ENCODE peak calls at places on chromosomes 2 and 18, in eight cellular contexts. J, V, F, T, Z, Y, W and C are unnamed samples.

GRCh38 chr18:25047983-25048382 is 304.0 kb downstream of the ZNF521 start:
- DNase-seq in J (no peak), Y (no peak), W (no peak), T (no peak), F (no peak), V (peak; percentile 95), Z (no peak), C (no peak)

GRCh38 chr2:153519260-153519875 is 40.8 kb upstream of the RPRM start:
- DNase-seq in Z (peak; percentile 54), V (peak; percentile 64), F (peak; percentile 50), Y (peak; percentile 60), J (peak; percentile 48), W (no peak), T (no peak), C (no peak)

GRCh38 chr2:225400060-225400511 is 576 bp downstream of the NYAP2 start:
- DNase-seq in J (peak; percentile 1), T (no peak), F (peak; percentile 9), V (peak; percentile 86), Y (no peak), Z (no peak), W (no peak), C (no peak)

GRCh38 chr2:15890936-15891905 is 49.1 kb upstream of the MYCN start:
- DNase-seq in T (no peak), V (peak; percentile 43), Z (no peak), Y (no peak), W (no peak), J (peak; percentile 5), F (peak; percentile 38), C (no peak)

GRCh38 chr2:73018188-73018825 is 53.2 kb downstream of the SFXN5 start:
- DNase-seq in Z (no peak), W (no peak), J (no peak), T (no peak), V (no peak), F (no peak), Y (no peak), C (no peak)

GRCh38 chr2:106270471-106270891 is 76.4 kb upstream of the UXS1 start:
- DNase-seq in T (no peak), F (no peak), W (no peak), Z (no peak), J (no peak), Y (no peak), V (peak; percentile 11), C (no peak)

GRCh38 chr2:133817680-133818566 is 249.7 kb upstream of the NCKAP5 start:
- DNase-seq in J (peak; percentile 98), V (no peak), Y (no peak), F (peak; percentile 48), T (no peak), Z (no peak), W (no peak), C (no peak)

GRCh38 chr2:98946875-98947274 is 10.8 kb upstream of the CRACDL start:
- DNase-seq in T (no peak), J (no peak), F (no peak), V (no peak), Z (no peak), W (no peak), Y (no peak), C (no peak)

GRCh38 chr18:62324355-62324828 is 718 bp upstream of the TNFRSF11A start:
- DNase-seq in Y (no peak), J (no peak), V (peak; percentile 45), W (no peak), T (no peak), F (no peak), Z (no peak), C (no peak)

GRCh38 chr2:27018142-27018541 is 14.6 kb upstream of the TMEM214 start:
- DNase-seq in V (no peak), Y (no peak), F (no peak), Z (no peak), W (no peak), J (no peak), T (no peak), C (no peak)

GRCh38 chr2:27010139-27010538 is 22.6 kb upstream of the TMEM214 start:
- DNase-seq in Y (no peak), J (no peak), T (no peak), W (no peak), F (no peak), V (no peak), Z (no peak), C (no peak)

GRCh38 chr2:27013738-27014137 is 19.0 kb upstream of the TMEM214 start:
- DNase-seq in J (no peak), V (no peak), F (no peak), Y (no peak), Z (no peak), T (no peak), W (no peak), C (no peak)

GRCh38 chr2:27016801-27017325 is 15.9 kb upstream of the TMEM214 start:
- DNase-seq in W (no peak), Z (peak; percentile 66), F (peak; percentile 76), V (peak; percentile 97), T (no peak), J (peak; percentile 63), Y (peak; percentile 66), C (no peak)

DNA sequence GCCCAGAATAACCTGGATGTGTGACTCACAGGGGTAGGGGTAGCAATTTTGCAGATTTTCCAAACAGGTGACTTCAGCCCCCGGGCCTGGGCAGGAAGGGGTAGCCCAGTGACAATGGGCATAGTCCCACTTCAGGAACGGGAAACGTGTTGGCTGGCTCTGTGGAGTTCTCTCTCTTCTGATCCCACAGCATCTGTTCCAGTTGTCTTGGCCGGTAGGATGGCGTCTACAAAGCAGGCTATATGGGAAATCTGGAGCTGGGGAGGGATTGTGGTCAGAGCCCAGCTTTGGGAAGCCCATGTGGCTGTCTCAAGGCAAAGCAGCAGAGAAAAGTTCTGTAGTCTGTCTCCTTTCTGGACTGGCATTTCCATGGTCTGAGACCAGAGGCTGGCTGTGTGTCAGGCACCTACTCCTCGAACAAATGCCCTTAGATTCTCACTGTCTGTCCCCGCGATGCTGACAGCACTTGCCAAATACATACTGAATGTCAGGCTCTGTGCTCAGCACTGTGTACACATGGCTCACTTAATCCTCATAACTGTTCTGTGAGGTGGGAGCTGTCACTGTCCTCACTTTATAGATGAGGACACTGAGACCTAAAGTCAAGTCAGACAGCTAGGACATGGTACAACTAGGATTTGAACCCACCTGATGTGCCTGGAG is 17.9 kb upstream of the TMEM214 start:
- DNase-seq in T (no peak), Z (no peak), V (no peak), J (no peak), F (peak; percentile 52), Y (no peak), W (no peak), C (no peak)
- H3K27ac ChIP-seq in T (peak overlapping the region; percentile 21), Z (peak overlapping the region; percentile 39), V (no peak overlapping the region), J (no peak overlapping the region), F (no peak overlapping the region), Y (peak overlapping the region; percentile 26), W (peak overlapping the region; percentile 66), C (no peak overlapping the region)

DNA sequence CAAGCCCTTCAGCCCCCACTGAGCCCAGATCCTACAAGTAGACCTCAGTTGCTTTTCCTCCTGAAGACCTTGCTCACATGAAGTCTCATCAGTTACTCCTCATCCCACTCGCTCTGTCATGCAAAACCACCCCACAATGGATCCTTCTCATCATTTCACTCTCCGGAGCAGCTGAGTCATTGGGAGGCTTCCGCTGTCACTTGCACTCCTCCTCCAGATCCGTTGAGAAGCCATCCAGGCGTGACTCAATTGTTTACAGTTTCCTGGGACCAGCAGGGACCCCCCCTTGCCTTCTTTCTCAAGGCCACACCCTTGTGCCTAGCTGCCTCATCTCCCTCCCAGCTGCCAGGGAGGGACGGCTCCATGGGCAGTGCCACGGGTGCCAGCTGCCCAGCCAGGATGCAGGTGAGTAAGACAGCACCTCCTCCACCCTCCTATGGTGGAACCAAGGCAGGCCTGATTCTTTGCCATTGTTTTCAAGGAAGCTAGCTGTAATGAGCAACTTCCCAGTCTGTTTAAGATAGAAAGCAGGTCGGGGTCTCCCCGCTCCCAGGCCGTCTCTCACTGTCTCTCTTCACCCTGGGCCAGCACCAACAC is 16.3 kb downstream of the GPR55 start:
- DNase-seq in Z (peak; percentile 53), T (peak; percentile 62), Y (peak; percentile 23), W (peak; percentile 12), V (no peak), F (peak; percentile 59), J (no peak), C (peak; percentile 56)
- TF ChIP-seq POLR2AphosphoS5 in Z (no peak), T (no peak), Y (no peak), W (no peak), V (no peak), F (no peak), J (no peak), C (no peak)

GRCh38 chr2:37576831-37577230 is 94.6 kb downstream of the CDC42EP3 start:
- DNase-seq in F (no peak), Y (no peak), T (no peak), V (no peak), Z (no peak), W (no peak), J (no peak), C (no peak)
- TF ChIP-seq CTCF in F (no peak), Y (no peak), T (no peak), V (no peak), Z (no peak), W (no peak), J (no peak), C (no peak)

GRCh38 chr2:137255990-137256389 is 490.6 kb downstream of the THSD7B start:
- DNase-seq in V (no peak), T (no peak), W (no peak), J (no peak), Z (no peak), F (no peak), Y (no peak), C (no peak)

GRCh38 chr2:137254081-137254480 is 488.7 kb downstream of the THSD7B start:
- DNase-seq in V (no peak), T (no peak), J (no peak), W (no peak), Z (no peak), F (no peak), Y (no peak), C (no peak)

GRCh38 chr2:137252934-137253333 is 487.6 kb downstream of the THSD7B start:
- DNase-seq in W (no peak), Y (no peak), F (no peak), T (no peak), J (no peak), V (no peak), Z (no peak), C (no peak)

GRCh38 chr2:137249463-137249862 is 484.1 kb downstream of the THSD7B start:
- DNase-seq in V (no peak), W (no peak), T (no peak), Y (no peak), F (no peak), Z (no peak), J (no peak), C (no peak)

DNA sequence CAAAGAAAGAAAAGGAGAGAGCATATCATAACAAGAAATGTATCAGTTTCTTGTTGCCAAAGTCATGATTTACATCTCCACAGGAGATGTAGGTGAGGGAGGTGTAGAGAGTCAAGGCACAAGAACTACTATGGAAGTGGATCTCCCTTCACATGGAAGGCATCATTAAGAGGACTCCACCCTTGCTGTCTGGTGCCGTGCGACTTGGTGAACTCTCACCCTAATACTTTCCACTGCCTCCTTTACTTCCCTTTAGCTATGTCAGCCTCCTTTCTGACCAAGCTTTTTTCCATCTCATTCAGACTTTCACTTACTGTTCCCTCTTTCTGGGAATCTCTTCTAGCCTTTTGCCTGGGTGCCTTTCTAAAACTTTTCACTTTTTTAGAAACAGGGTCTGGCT is 490.0 kb downstream of the THSD7B start:
- DNase-seq in F (no peak), T (no peak), Y (no peak), W (no peak), V (no peak), J (no peak), Z (no peak), C (no peak)
- H3K27ac ChIP-seq in F (no peak overlapping the region), T (no peak overlapping the region), Y (no peak overlapping the region), W (no peak overlapping the region), V (no peak overlapping the region), J (no peak overlapping the region), Z (no peak overlapping the region), C (no peak overlapping the region)